ENCODE peak calls at places on chromosomes 7 and 10, in four cellular contexts. X is astrocyte; O is neuronal stem cell; A is CD8-positive, alpha-beta T cell. G is an unnamed sample.

GRCh38 chr10:110498982-110499795 is 1.5 kb downstream of the DUSP5 start:
- DNase-seq in O (no peak), X (peak; percentile 60), A (no peak), G (peak; percentile 69)

GRCh38 chr7:157637216-157637954 is 300.6 kb downstream of the DNAJB6 start:
- DNase-seq in A (no peak), O (no peak), X (no peak), G (no peak)

GRCh38 chr10:62996925-62997324 is 136.2 kb upstream of the NRBF2 start:
- DNase-seq in O (no peak), A (no peak), X (peak; percentile 20), G (no peak)

GRCh38 chr10:48523820-48524758 is 80.8 kb downstream of the ARHGAP22 start:
- DNase-seq in O (peak; percentile 31), X (no peak), A (no peak), G (no peak)

GRCh38 chr7:99618726-99619125 is 2.0 kb downstream of the ZSCAN25 start:
- DNase-seq in X (no peak), A (no peak), O (no peak), G (no peak)

GRCh38 chr7:135929692-135930091 is 47.5 kb downstream of the MTPN start:
- DNase-seq in A (no peak), X (no peak), O (no peak), G (no peak)

GRCh38 chr7:2502647-2502966 is 17.0 kb upstream of the LFNG start:
- DNase-seq in X (no peak), A (no peak), O (no peak), G (no peak)

GRCh38 chr10:94066411-94066810 is 72.7 kb downstream of the PLCE1 start:
- DNase-seq in A (no peak), O (peak; percentile 57), X (peak; percentile 42), G (no peak)

GRCh38 chr7:130904031-130904757 is 170.2 kb upstream of the KLF14 start:
- DNase-seq in A (no peak), X (peak; percentile 96), O (no peak), G (no peak)

GRCh38 chr7:155402941-155403340 is 55.0 kb upstream of the EN2 start:
- DNase-seq in X (no peak), A (no peak), O (no peak), G (no peak)

GRCh38 chr10:92242910-92243671 is 47.8 kb downstream of the CPEB3 start:
- DNase-seq in O (peak; percentile 44), A (peak; percentile 12), X (peak; percentile 58), G (no peak)

GRCh38 chr10:3805791-3806381 is 20.9 kb upstream of the KLF6 start:
- DNase-seq in X (peak; percentile 83), O (no peak), A (no peak), G (peak; percentile 78)
- H3K4me3 ChIP-seq in X (peak overlapping the region; percentile 5), O (no peak overlapping the region), A (no peak overlapping the region), G (no peak overlapping the region)

DNA sequence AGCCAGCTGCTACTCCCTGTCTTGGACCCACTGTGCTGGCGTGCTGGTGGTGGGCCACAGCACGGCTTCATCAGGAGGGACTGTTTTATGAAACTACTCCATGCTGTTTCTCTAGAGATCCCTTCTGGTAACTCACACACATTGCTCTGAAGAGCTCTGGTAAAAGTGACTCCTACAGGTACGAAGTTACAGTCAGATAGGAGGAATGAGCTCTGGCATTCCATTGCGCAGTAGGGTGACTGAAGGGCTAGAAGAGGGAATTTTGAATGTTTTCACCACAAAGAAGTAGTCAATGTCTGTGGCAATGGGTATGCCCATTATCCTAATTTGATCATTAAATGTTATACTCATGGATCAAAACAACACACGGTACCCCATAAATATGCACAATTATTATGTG is 609 bp downstream of the MAT1A start:
- DNase-seq in A (no peak), X (no peak), O (no peak), G (no peak)
- H3K4me3 ChIP-seq in A (no peak overlapping the region), X (no peak overlapping the region), O (no peak overlapping the region), G (no peak overlapping the region)

GRCh38 chr10:71771821-71772617 is 1.3 kb downstream of the VSIR start:
- DNase-seq in X (peak; percentile 68), O (no peak), A (no peak), G (no peak)
- H3K4me3 ChIP-seq in X (no peak overlapping the region), O (no peak overlapping the region), A (peak overlapping the region; percentile 88), G (peak overlapping the region; percentile 75)

GRCh38 chr10:122020202-122020601 is 31.2 kb downstream of the TACC2 start:
- DNase-seq in O (no peak), A (no peak), X (no peak), G (no peak)
- H3K4me3 ChIP-seq in O (no peak overlapping the region), A (no peak overlapping the region), X (no peak overlapping the region), G (no peak overlapping the region)

DNA sequence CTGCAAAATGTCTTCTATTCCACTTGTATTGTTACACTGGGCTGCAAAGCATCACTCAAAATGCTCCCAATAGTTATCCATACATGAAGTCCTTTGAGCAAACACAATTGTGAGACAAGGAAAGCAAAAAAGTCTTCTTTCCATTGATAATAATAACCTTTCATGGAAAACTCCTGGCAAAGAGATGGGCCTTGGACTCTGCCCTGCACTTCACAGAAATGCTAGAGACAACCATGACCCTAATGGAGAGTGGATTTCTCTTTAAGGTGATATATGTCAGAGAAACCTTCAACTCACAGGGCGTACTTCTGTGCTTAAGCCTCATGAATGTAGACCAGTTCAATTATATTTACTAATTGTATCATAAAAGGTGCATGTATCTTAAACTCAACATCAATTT is 19.4 kb downstream of the SLC26A3 start:
- DNase-seq in X (no peak), O (no peak), A (no peak), G (no peak)
- H3K4me3 ChIP-seq in X (no peak overlapping the region), O (no peak overlapping the region), A (no peak overlapping the region), G (no peak overlapping the region)